ENCODE peak calls at places on chromosome 15, in six cellular contexts. E is transverse colon, F is GM12878, N is suprapubic skin, U is stomach, V is HepG2. I is an unnamed sample.

GRCh38 chr15:90646662-90647305 is 70.4 kb upstream of the BLM start:
- DNase-seq in E (no peak), U (no peak), F (no peak), V (no peak), N (no peak), I (no peak)

GRCh38 chr15:23566070-23567050 is 886 bp downstream of the MKRN3 start:
- DNase-seq in V (peak; percentile 60), F (no peak), U (no peak), N (no peak), E (no peak), I (no peak)

GRCh38 chr15:70248116-70249025 is 150.7 kb upstream of the TLE3 start:
- DNase-seq in V (no peak), F (no peak), U (no peak), N (no peak), E (no peak), I (no peak)

GRCh38 chr15:52208306-52208946 is 17.2 kb upstream of the GNB5 start:
- DNase-seq in N (no peak), F (no peak), V (peak; percentile 76), U (peak; percentile 71), E (peak; percentile 66), I (peak; percentile 90)

GRCh38 chr15:68364028-68364659 is 67.8 kb downstream of the ITGA11 start:
- DNase-seq in V (no peak), E (no peak), U (no peak), F (no peak), N (no peak), I (no peak)

GRCh38 chr15:58929891-58930416 is 3.5 kb downstream of the SLTM start:
- DNase-seq in U (no peak), V (no peak), F (no peak), N (no peak), E (no peak), I (no peak)

GRCh38 chr15:58497036-58497785 is 65.4 kb downstream of the LIPC start:
- DNase-seq in U (no peak), N (no peak), E (no peak), V (no peak), F (no peak), I (no peak)

GRCh38 chr15:67127925-67128324 is 62.5 kb downstream of the SMAD3 start:
- DNase-seq in E (no peak), V (no peak), N (no peak), U (no peak), F (no peak), I (no peak)

GRCh38 chr15:85473455-85473854 is 93.1 kb downstream of the AKAP13 start:
- DNase-seq in E (no peak), N (no peak), V (no peak), F (no peak), U (no peak), I (no peak)

GRCh38 chr15:70535071-70535954 is 228.0 kb downstream of the UACA start:
- DNase-seq in V (no peak), U (no peak), F (no peak), N (peak; percentile 56), E (peak; percentile 41), I (no peak)

GRCh38 chr15:97881568-97881967 is 78.9 kb upstream of the ARRDC4 start:
- DNase-seq in U (no peak), F (no peak), V (no peak), E (no peak), N (no peak), I (no peak)

GRCh38 chr15:67109141-67110034 is 44.0 kb downstream of the SMAD3 start:
- DNase-seq in F (no peak), U (no peak), N (no peak), V (peak; percentile 61), E (peak; percentile 65), I (no peak)

GRCh38 chr15:94674251-94674650 is 442.9 kb downstream of the MCTP2 start:
- DNase-seq in F (no peak), N (no peak), E (no peak), V (no peak), U (no peak), I (peak; percentile 45)

GRCh38 chr15:66224946-66225345 is 28.6 kb downstream of the MEGF11 start:
- DNase-seq in E (no peak), N (no peak), V (no peak), F (no peak), U (peak; percentile 28), I (no peak)

GRCh38 chr15:66824374-66824773 is 122.3 kb downstream of the SMAD6 start:
- DNase-seq in V (no peak), N (peak; percentile 12), U (no peak), E (no peak), F (no peak), I (no peak)

GRCh38 chr15:36370735-36371115 is 208.7 kb upstream of the CDIN1 start:
- DNase-seq in U (no peak), E (no peak), V (peak; percentile 1), N (no peak), F (no peak), I (no peak)

GRCh38 chr15:22895465-22896190 is 57.2 kb downstream of the NIPA2 start:
- DNase-seq in V (no peak), F (peak; percentile 1), N (no peak), U (peak; percentile 60), E (peak; percentile 71), I (no peak)

GRCh38 chr15:66680502-66680901 is 21.5 kb upstream of the SMAD6 start:
- DNase-seq in F (no peak), N (no peak), V (no peak), U (no peak), E (no peak), I (no peak)

GRCh38 chr15:90603893-90604292 is 74.2 kb downstream of the CRTC3 start:
- DNase-seq in F (no peak), E (peak; percentile 53), N (no peak), V (no peak), U (peak; percentile 41), I (no peak)

GRCh38 chr15:35827156-35827555 is 281.2 kb upstream of the DPH6 start:
- DNase-seq in V (no peak), N (no peak), E (no peak), F (no peak), U (no peak), I (no peak)

GRCh38 chr15:90200534-90201139 is 493 bp upstream of the SEMA4B start:
- DNase-seq in V (no peak), E (no peak), F (no peak), U (no peak), N (no peak), I (no peak)

GRCh38 chr15:49815506-49815905 is 194.7 kb downstream of the DTWD1 start:
- DNase-seq in F (no peak), E (no peak), V (no peak), U (no peak), N (no peak), I (no peak)

GRCh38 chr15:55588818-55589122 is 625 bp upstream of the PYGO1 start:
- DNase-seq in N (no peak), U (no peak), F (no peak), E (no peak), V (no peak), I (no peak)

GRCh38 chr15:73683257-73683623 is 943 bp upstream of the CD276 start:
- DNase-seq in V (no peak), F (no peak), N (no peak), E (no peak), U (no peak), I (no peak)

GRCh38 chr15:73681856-73682596 is 2.2 kb upstream of the CD276 start:
- DNase-seq in U (no peak), N (no peak), F (no peak), E (no peak), V (no peak), I (no peak)

GRCh38 chr15:73685561-73685960 is 1.4 kb downstream of the CD276 start:
- DNase-seq in F (no peak), E (no peak), U (no peak), V (no peak), N (no peak), I (no peak)

GRCh38 chr15:73682597-73683090 is 1.5 kb upstream of the CD276 start:
- DNase-seq in V (no peak), E (no peak), U (no peak), F (no peak), N (no peak), I (no peak)

DNA sequence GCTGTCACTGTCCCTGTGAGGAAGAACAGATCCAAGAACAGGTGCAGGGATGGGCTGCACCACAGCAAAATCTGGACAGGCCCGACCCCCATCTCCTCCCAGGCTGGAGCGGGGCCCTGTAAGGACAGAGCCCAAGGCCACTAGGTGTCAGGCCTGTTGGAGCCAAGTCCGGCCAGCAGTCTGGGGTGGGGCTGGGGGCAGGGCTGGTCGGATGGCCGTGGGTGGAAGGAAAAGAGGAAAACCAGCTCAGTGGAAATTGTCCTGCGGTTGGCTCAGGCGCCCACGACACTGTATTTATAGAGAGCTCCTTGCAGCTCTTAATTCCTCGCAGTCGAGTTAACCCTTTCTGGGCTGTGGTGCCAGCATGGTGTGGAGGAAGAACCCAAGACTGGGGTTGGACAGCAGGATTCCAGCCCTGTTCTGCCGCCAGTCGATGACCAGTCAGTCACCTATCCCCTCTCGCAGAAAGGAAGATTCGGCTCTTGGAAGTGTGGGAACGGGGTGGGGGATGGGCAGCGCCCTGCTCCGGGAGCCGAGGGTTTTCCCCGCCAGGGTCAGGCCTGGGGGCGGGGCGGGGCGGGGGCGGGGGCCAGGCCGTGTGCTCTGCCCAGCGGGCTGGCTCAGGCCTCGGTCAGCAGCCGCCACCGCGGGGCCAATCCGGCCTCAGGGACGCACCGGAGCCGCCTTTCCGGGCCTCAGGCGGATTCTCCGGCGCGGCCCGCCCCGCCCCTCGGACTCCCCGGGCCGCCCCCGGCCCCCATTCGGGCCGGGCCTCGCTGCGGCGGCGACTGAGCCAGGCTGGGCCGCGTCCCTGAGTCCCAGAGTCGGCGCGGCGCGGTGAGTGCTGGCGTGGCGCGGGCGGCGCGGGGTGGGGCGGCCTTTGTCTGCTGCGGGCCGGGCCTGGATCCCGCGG is at the start of gene CD276:
- DNase-seq in V (peak; percentile 61), U (peak; percentile 80), F (no peak), E (peak; percentile 73), N (peak; percentile 87), I (no peak)
- TF ChIP-seq CTCF in V (peak; percentile 79), U (no peak), F (no peak), E (peak; percentile 33), N (no peak), I (peak; percentile 37)

GRCh38 chr15:63503739-63504246 is 600 bp upstream of the USP3 start:
- DNase-seq in E (peak; percentile 77), U (peak; percentile 69), V (peak; percentile 71), N (no peak), F (no peak), I (no peak)
- TF ChIP-seq EP300 in E (no peak), U (no peak), V (no peak), N (no peak), F (no peak), I (no peak)

GRCh38 chr15:62883938-62884479 is 158.5 kb upstream of the TPM1 start:
- DNase-seq in E (no peak), N (no peak), U (no peak), F (no peak), V (no peak), I (no peak)
- TF ChIP-seq POLR2AphosphoS5 in E (peak; percentile 46), N (no peak), U (peak; percentile 45), F (no peak), V (no peak), I (peak; percentile 83)

DNA sequence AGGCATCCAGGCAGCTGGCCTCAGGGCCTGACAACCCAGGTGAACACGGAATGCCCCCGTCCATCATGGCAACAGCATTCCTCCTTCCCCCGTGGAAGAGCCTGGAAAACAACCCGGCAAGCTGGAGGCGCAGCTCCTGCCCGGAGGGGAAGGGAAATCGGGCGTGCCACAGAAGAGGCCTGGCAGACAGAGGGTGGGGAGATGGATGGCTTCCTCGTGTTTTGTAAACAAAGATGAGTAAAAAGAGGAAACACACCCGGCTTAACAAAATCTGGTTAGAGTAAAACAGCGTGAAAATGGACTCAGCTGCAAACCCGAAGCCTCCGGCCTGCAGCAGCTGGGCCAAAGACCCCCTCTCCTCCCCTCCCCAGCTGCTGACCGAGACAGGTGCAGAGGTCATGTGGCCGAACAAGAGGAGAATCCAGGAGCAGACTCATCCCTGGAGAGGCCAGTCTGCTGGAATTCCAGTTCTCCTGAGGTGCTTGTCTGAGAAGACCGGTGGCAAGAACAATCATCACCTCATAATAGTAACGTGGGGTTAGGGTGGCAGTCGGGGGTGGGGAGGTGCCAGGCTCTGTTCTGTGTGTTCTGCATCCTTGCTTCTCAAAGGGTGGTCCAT is 15.3 kb downstream of the BMF start:
- DNase-seq in E (no peak), U (no peak), V (no peak), N (no peak), F (no peak), I (no peak)
- TF ChIP-seq CTCF in E (no peak), U (no peak), V (no peak), N (no peak), F (no peak), I (no peak)